ENCODE peak calls at places on chromosome 4, in six cellular contexts. C is naive B cell; F is H4; V is ELR; D is HFFc6; G is CD4-positive, alpha-beta T cell. N is an unnamed sample.

GRCh38 chr4:11566440-11567022 is 137.8 kb upstream of the HS3ST1 start:
- DNase-seq in G (no peak), C (no peak), V (no peak), D (no peak), F (no peak), N (no peak)

GRCh38 chr4:152970102-152970820 is 34.1 kb downstream of the FHDC1 start:
- DNase-seq in G (no peak), V (peak), F (peak), D (peak), C (no peak), N (peak)

GRCh38 chr4:45072981-45073380 is 346.6 kb upstream of the GNPDA2 start:
- DNase-seq in F (no peak), D (no peak), V (no peak), G (no peak), C (no peak), N (no peak)

GRCh38 chr4:108072300-108072699 is 82.6 kb downstream of the HADH start:
- DNase-seq in F (no peak), C (no peak), D (no peak), V (no peak), G (peak), N (peak)

GRCh38 chr4:176323511-176324160 is 3.9 kb downstream of the SPCS3 start:
- DNase-seq in G (no peak), C (no peak), V (no peak), F (no peak), D (no peak), N (no peak)

GRCh38 chr4:8010618-8011017 is 71.0 kb upstream of the AFAP1 start:
- DNase-seq in D (peak), V (no peak), G (no peak), F (peak), C (no peak), N (peak)

GRCh38 chr4:76459291-76459723 is 24.3 kb downstream of the SHROOM3 start:
- DNase-seq in V (no peak), D (peak), G (no peak), C (no peak), F (no peak), N (peak)

GRCh38 chr4:182143822-182144620 is 99.2 kb upstream of the TENM3 start:
- DNase-seq in F (peak), G (no peak), D (peak), V (peak), C (no peak), N (peak)

GRCh38 chr4:113410686-113411085 is 350.9 kb downstream of the CAMK2D start:
- DNase-seq in C (no peak), D (no peak), F (no peak), V (no peak), G (no peak), N (no peak)

GRCh38 chr4:119510750-119511149 is 117.9 kb downstream of the PDE5A start:
- DNase-seq in D (peak), F (no peak), V (no peak), G (no peak), C (no peak), N (no peak)

GRCh38 chr4:76570141-76570989 is 135.3 kb downstream of the SHROOM3 start:
- DNase-seq in D (peak), F (peak), V (peak), G (no peak), C (no peak), N (peak)

GRCh38 chr4:170589597-170590191 is 499.9 kb upstream of the AADAT start:
- DNase-seq in C (no peak), D (no peak), F (peak), G (no peak), V (peak), N (peak)

GRCh38 chr4:16844796-16845586 is 53.5 kb downstream of the LDB2 start:
- DNase-seq in V (no peak), F (peak), D (peak), C (no peak), G (no peak), N (no peak)

GRCh38 chr4:74661427-74662171 is 132.7 kb downstream of the BTC start:
- DNase-seq in G (no peak), C (no peak), V (peak), D (peak), F (no peak), N (peak)

GRCh38 chr4:123116412-123116811 is 194.0 kb upstream of the NUDT6 start:
- DNase-seq in V (peak), D (no peak), C (no peak), G (no peak), F (peak), N (no peak)

GRCh38 chr4:37902738-37903693 is 12.1 kb downstream of the TBC1D1 start:
- DNase-seq in C (no peak), G (no peak), D (no peak), V (no peak), F (no peak), N (no peak)

GRCh38 chr4:119955256-119955655 is 111.4 kb downstream of the MAD2L1 start:
- DNase-seq in G (no peak), C (no peak), V (no peak), D (no peak), F (no peak), N (no peak)

GRCh38 chr4:161894014-161894413 is 269.8 kb downstream of the FSTL5 start:
- DNase-seq in G (no peak), V (no peak), D (no peak), C (no peak), F (no peak), N (peak)

GRCh38 chr4:127782025-127782274 is 172 bp upstream of the HSPA4L start:
- DNase-seq in V (peak), F (peak), G (no peak), C (no peak), D (peak), N (peak)

GRCh38 chr4:167233523-167234387 is 539 bp downstream of the SPOCK3 start:
- DNase-seq in F (peak), V (peak), D (no peak), C (no peak), G (no peak), N (peak)

GRCh38 chr4:101831816-101832215 is 41.3 kb downstream of the BANK1 start:
- DNase-seq in V (no peak), G (no peak), D (no peak), C (no peak), F (no peak), N (no peak)

GRCh38 chr4:52718123-52718522 is 33.1 kb downstream of the ERVMER34-1 start:
- DNase-seq in D (no peak), F (peak), V (peak), C (no peak), G (no peak), N (peak)

GRCh38 chr4:111450867-111451266 is 694.4 kb upstream of the FAM241A start:
- DNase-seq in F (no peak), G (no peak), C (no peak), V (peak), D (peak), N (peak)

GRCh38 chr4:57043304-57044251 is 64.9 kb downstream of the POLR2B start:
- DNase-seq in C (no peak), G (no peak), F (no peak), V (no peak), D (peak), N (no peak)

GRCh38 chr4:126247409-126247808 is 932.7 kb downstream of the FAT4 start:
- DNase-seq in G (no peak), C (no peak), V (no peak), D (no peak), F (no peak), N (no peak)

GRCh38 chr4:25861951-25862410 is 807 bp downstream of the SEL1L3 start:
- DNase-seq in F (peak), D (no peak), C (no peak), G (no peak), V (peak), N (peak)

GRCh38 chr4:20359692-20360091 is 108.0 kb downstream of the SLIT2 start:
- DNase-seq in V (no peak), G (no peak), C (no peak), F (no peak), D (no peak), N (no peak)

GRCh38 chr4:1458581-1458980 is 52.3 kb upstream of the NKX1-1 start:
- DNase-seq in G (no peak), D (no peak), V (no peak), C (no peak), F (no peak), N (no peak)

GRCh38 chr4:88457307-88458090 is 580 bp downstream of the HERC5 start:
- DNase-seq in F (peak), G (peak), V (peak), C (peak), D (no peak), N (peak)

GRCh38 chr4:123305746-123306145 is 90.8 kb upstream of the SPRY1 start:
- DNase-seq in G (no peak), F (no peak), C (no peak), V (no peak), D (no peak), N (no peak)

GRCh38 chr4:183960021-183960420 is 54.9 kb downstream of the STOX2 start:
- DNase-seq in F (peak), C (no peak), G (no peak), D (no peak), V (peak), N (peak)

GRCh38 chr4:102503301-102503746 is 2.2 kb downstream of the NFKB1 start:
- DNase-seq in V (no peak), C (no peak), G (no peak), D (no peak), F (no peak), N (peak)

GRCh38 chr4:93876739-93877138 is 48.2 kb downstream of the ATOH1 start:
- DNase-seq in G (no peak), V (no peak), C (no peak), F (no peak), D (no peak), N (no peak)

GRCh38 chr4:38920186-38920585 is 52.6 kb downstream of the FAM114A1 start:
- DNase-seq in V (no peak), F (no peak), G (no peak), D (no peak), C (no peak), N (no peak)

GRCh38 chr4:148007789-148008188 is 275.9 kb downstream of the ARHGAP10 start:
- DNase-seq in V (peak), C (no peak), G (no peak), D (no peak), F (peak), N (no peak)